ENCODE peak calls at places on chromosomes 11 and 22, in four cellular contexts. Z is GDM1, I is RPMI7951, Y is HT1080. D is an unnamed sample.

GRCh38 chr22:37690901-37691504 is 4.9 kb downstream of the NOL12 start:
- DNase-seq in I (no peak), Z (no peak), Y (no peak), D (no peak)

GRCh38 chr11:44051171-44051570 is 3.4 kb downstream of the ACCSL start:
- DNase-seq in Y (no peak), I (no peak), Z (no peak), D (no peak)

GRCh38 chr11:121318848-121319834 is 26.6 kb downstream of the SC5D start:
- DNase-seq in Y (peak), I (peak), Z (peak), D (peak)

GRCh38 chr22:37771081-37771480 is 36.7 kb upstream of the GCAT start:
- DNase-seq in Y (no peak), I (no peak), Z (no peak), D (no peak)

GRCh38 chr11:117716652-117717440 is 80.2 kb downstream of the DSCAML1 start:
- DNase-seq in I (no peak), Y (no peak), Z (no peak), D (no peak)

GRCh38 chr11:127042445-127042844 is 41.9 kb upstream of the KIRREL3 start:
- DNase-seq in Z (no peak), I (no peak), Y (no peak), D (no peak)

GRCh38 chr11:95688015-95688414 is 101.6 kb downstream of the FAM76B start:
- DNase-seq in Z (no peak), Y (no peak), I (no peak), D (no peak)

GRCh38 chr11:123665321-123665720 is 10.9 kb upstream of the SCN3B start:
- DNase-seq in I (no peak), Z (no peak), Y (no peak), D (no peak)

GRCh38 chr11:117298195-117298594 is 7.0 kb downstream of the BACE1-AS start:
- DNase-seq in I (no peak), Y (no peak), Z (no peak), D (no peak)

GRCh38 chr11:120337133-120337895 is 1.1 kb downstream of the ARHGEF12 start:
- DNase-seq in Y (peak), I (peak), Z (no peak), D (no peak)

GRCh38 chr22:35705141-35705540 is 12.5 kb upstream of the APOL5 start:
- DNase-seq in I (peak), Y (peak), Z (no peak), D (no peak)

GRCh38 chr22:46609724-46610161 is 10.4 kb upstream of the GRAMD4 start:
- DNase-seq in Y (no peak), Z (no peak), I (no peak), D (no peak)

GRCh38 chr11:29300441-29300840 is 716.4 kb downstream of the KCNA4 start:
- DNase-seq in Z (no peak), I (peak), Y (peak), D (no peak)

GRCh38 chr11:106988151-106988806 is 30.0 kb downstream of the GUCY1A2 start:
- DNase-seq in I (peak), Z (no peak), Y (no peak), D (no peak)

GRCh38 chr22:19943665-19944026 is 2.0 kb upstream of the TXNRD2 start:
- DNase-seq in Y (peak), Z (no peak), I (peak), D (peak)

GRCh38 chr11:111414267-111414931 is 35.3 kb upstream of the POU2AF1 start:
- DNase-seq in I (no peak), Y (no peak), Z (no peak), D (no peak)

GRCh38 chr11:44853674-44854073 is 97.0 kb downstream of the TP53I11 start:
- DNase-seq in Z (no peak), I (no peak), Y (no peak), D (no peak)

GRCh38 chr11:123653997-123654565 is 343 bp downstream of the SCN3B start:
- DNase-seq in Y (peak), Z (no peak), I (peak), D (peak)

GRCh38 chr11:47087801-47088200 is 88.9 kb downstream of the ARFGAP2 start:
- DNase-seq in Z (peak), Y (no peak), I (no peak), D (no peak)

GRCh38 chr11:15127341-15127740 is 12.6 kb downstream of the INSC start:
- DNase-seq in Z (no peak), Y (peak), I (no peak), D (no peak)

GRCh38 chr11:128956401-128957203 is 13.9 kb upstream of the TP53AIP1 start:
- DNase-seq in Y (peak), Z (peak), I (peak), D (peak)

GRCh38 chr11:93741094-93741881 is at the start of the genes C11orf54 and TAF1D:
- DNase-seq in Y (peak), I (peak), Z (peak), D (peak)

GRCh38 chr11:31643831-31644230 is 134.3 kb downstream of the ELP4 start:
- DNase-seq in Y (peak), Z (no peak), I (peak), D (no peak)

GRCh38 chr11:45725776-45726606 is 60.6 kb upstream of the CHST1 start:
- DNase-seq in Y (no peak), Z (no peak), I (no peak), D (no peak)

GRCh38 chr11:130295657-130296056 is 19.1 kb downstream of the ZBTB44 start:
- DNase-seq in Z (no peak), I (no peak), Y (no peak), D (no peak)

GRCh38 chr11:16874275-16874975 is 136.0 kb downstream of the C11orf58 start:
- DNase-seq in Z (no peak), Y (no peak), I (no peak), D (no peak)